ENCODE peak calls at places on chromosomes 11 and 22, in four cellular contexts. E is stimulated activated naive B cell treated with anti-CD40 and anti-IgM and Interleukin-4, amounts not matched to agents 10 μg/mL and 1 μg/mL and 100 μg/mL, for 72 hours; F is stimulated activated CD4-positive, alpha-beta T cell treated with anti-CD3 and anti-CD28 coated beads, Interleukin-4, amount 100 ng/mL, for 48 hours; V is Peyer's patch. A is an unnamed sample.

GRCh38 chr22:45640941-45641621 is 30.6 kb upstream of the ATXN10 start:
- DNase-seq in E (no peak), F (no peak), V (no peak), A (no peak)

GRCh38 chr11:33445761-33446161 is 188.6 kb downstream of the HIPK3 start:
- DNase-seq in E (no peak), F (no peak), V (no peak), A (no peak)

GRCh38 chr11:19882356-19882755 is 169.7 kb downstream of the NAV2 start:
- DNase-seq in E (no peak), F (no peak), V (no peak), A (no peak)

GRCh38 chr22:34950480-34950879 is 115.5 kb upstream of the ISX start:
- DNase-seq in E (no peak), F (no peak), V (no peak), A (no peak)

GRCh38 chr11:85787809-85788805 is 22.8 kb downstream of the SYTL2 start:
- DNase-seq in E (no peak), F (no peak), V (peak; percentile 59), A (no peak)

GRCh38 chr11:114678125-114679036 is at the start of gene NXPE2:
- DNase-seq in E (no peak), F (no peak), V (peak; percentile 68), A (no peak)

GRCh38 chr11:114183041-114183511 is 113.1 kb upstream of the NNMT start:
- DNase-seq in E (no peak), F (peak; percentile 32), V (peak; percentile 91), A (no peak)

GRCh38 chr11:1570896-1571759 is 943 bp downstream of the DUSP8 start:
- DNase-seq in E (no peak), F (no peak), V (no peak), A (no peak)

GRCh38 chr11:118051611-118052461 is 25.0 kb upstream of the TMPRSS4 start:
- DNase-seq in E (no peak), F (no peak), V (peak; percentile 81), A (no peak)

GRCh38 chr22:24200616-24201212 is 19.4 kb downstream of the SUSD2 start:
- DNase-seq in E (no peak), F (no peak), V (no peak), A (no peak)

GRCh38 chr11:69051381-69052342 is 2.9 kb downstream of the TPCN2 start:
- DNase-seq in E (no peak), F (no peak), V (no peak), A (no peak)

GRCh38 chr11:71209181-71209580 is 43.2 kb downstream of the SHANK2 start:
- DNase-seq in E (no peak), F (no peak), V (no peak), A (no peak)

GRCh38 chr11:85316967-85317366 is 310.2 kb downstream of the DLG2 start:
- DNase-seq in E (peak; percentile 31), F (no peak), V (peak; percentile 52), A (peak; percentile 3)

GRCh38 chr22:46183733-46184132 is 33.4 kb downstream of the PPARA start:
- DNase-seq in E (no peak), F (no peak), V (peak; percentile 40), A (no peak)

GRCh38 chr22:20645954-20646353 is 128.0 kb upstream of the SERPIND1 start:
- DNase-seq in E (no peak), F (no peak), V (no peak), A (no peak)

GRCh38 chr11:72575533-72576170 is 98.6 kb downstream of the PDE2A start:
- DNase-seq in E (no peak), F (no peak), V (peak; percentile 17), A (peak; percentile 4)

GRCh38 chr11:27701262-27702105 is 1.2 kb upstream of the BDNF start:
- DNase-seq in E (no peak), F (no peak), V (no peak), A (no peak)

GRCh38 chr22:35604671-35605457 is 12.3 kb downstream of the MB start:
- DNase-seq in E (no peak), F (peak; percentile 11), V (no peak), A (no peak)

GRCh38 chr11:78841451-78842060 is 266.9 kb upstream of the NARS2 start:
- DNase-seq in E (no peak), F (no peak), V (no peak), A (no peak)

GRCh38 chr22:37501176-37501609 is 15.0 kb upstream of the MFNG start:
- DNase-seq in E (no peak), F (no peak), V (no peak), A (no peak)

GRCh38 chr11:46504817-46505613 is 88.8 kb downstream of the AMBRA1 start:
- DNase-seq in E (no peak), F (no peak), V (no peak), A (no peak)